ENCODE peak calls at places on chromosomes 7 and 10, in seven cellular contexts. H, L, E, F, R, U and X are unnamed samples.

GRCh38 chr7:18740579-18740988 is 245.0 kb downstream of the HDAC9 start:
- DNase-seq in H (no peak), L (no peak), R (no peak), E (no peak), F (no peak), U (no peak), X (no peak)

GRCh38 chr7:154744226-154744860 is 258.6 kb downstream of the PAXIP1 start:
- DNase-seq in U (no peak), E (peak), H (no peak), F (no peak), L (no peak), R (peak), X (no peak)

GRCh38 chr7:14424675-14425074 is 435.2 kb upstream of the ETV1 start:
- DNase-seq in F (no peak), L (peak), E (no peak), R (no peak), U (no peak), H (no peak), X (no peak)

GRCh38 chr7:143485500-143485899 is 7.8 kb downstream of the TAS2R41 start:
- DNase-seq in U (peak), F (no peak), L (peak), R (no peak), H (peak), E (no peak), X (peak)

GRCh38 chr7:77820967-77821366 is 22.4 kb downstream of the PHTF2 start:
- DNase-seq in H (no peak), R (no peak), F (no peak), L (no peak), U (no peak), E (no peak), X (no peak)

GRCh38 chr10:32983333-32983909 is 25.4 kb upstream of the ITGB1 start:
- DNase-seq in U (peak), H (peak), L (peak), F (peak), R (no peak), E (peak), X (peak)

GRCh38 chr7:100374601-100375000 is 1.3 kb downstream of the PILRA start:
- DNase-seq in L (no peak), F (no peak), R (no peak), U (no peak), E (no peak), H (no peak), X (no peak)

GRCh38 chr7:91657386-91658120 is 222.9 kb downstream of the MTERF1 start:
- DNase-seq in E (no peak), U (peak), R (peak), L (peak), H (peak), F (peak), X (peak)

GRCh38 chr7:94174956-94175355 is 170.8 kb upstream of the BET1 start:
- DNase-seq in R (no peak), H (no peak), E (no peak), L (no peak), F (no peak), U (no peak), X (no peak)

GRCh38 chr10:131282961-131283360 is 28.6 kb downstream of the TCERG1L start:
- DNase-seq in F (no peak), E (no peak), H (no peak), L (no peak), U (no peak), R (no peak), X (no peak)

GRCh38 chr7:98162758-98163157 is 48.5 kb upstream of the BHLHA15 start:
- DNase-seq in F (no peak), R (no peak), U (no peak), H (no peak), E (no peak), L (no peak), X (no peak)

GRCh38 chr7:36299882-36300341 is 89.8 kb upstream of the ANLN start:
- DNase-seq in R (peak), F (no peak), E (no peak), U (no peak), H (no peak), L (no peak), X (no peak)

GRCh38 chr7:71251706-71252105 is 119.8 kb downstream of the GALNT17 start:
- DNase-seq in L (no peak), U (no peak), F (no peak), H (no peak), R (no peak), E (peak), X (no peak)

GRCh38 chr7:137636376-137636775 is 210.4 kb downstream of the DGKI start:
- DNase-seq in U (no peak), E (no peak), R (no peak), F (no peak), H (no peak), L (peak), X (no peak)

GRCh38 chr7:38574121-38574520 is 57.1 kb downstream of the AMPH start:
- DNase-seq in U (peak), F (peak), H (peak), E (no peak), L (peak), R (no peak), X (no peak)

GRCh38 chr10:514137-514671 is 175.3 kb downstream of the DIP2C start:
- DNase-seq in E (no peak), H (no peak), L (no peak), U (no peak), F (no peak), R (no peak), X (no peak)

GRCh38 chr10:118488710-118489497 is 106.5 kb downstream of the PRLHR start:
- DNase-seq in H (no peak), U (no peak), R (no peak), L (peak), F (no peak), E (no peak), X (no peak)

GRCh38 chr7:133705596-133705995 is 421.5 kb upstream of the LRGUK start:
- DNase-seq in U (peak), E (no peak), F (peak), L (peak), H (peak), R (no peak), X (peak)

GRCh38 chr7:144048648-144049047 is at the start of gene OR2A5:
- DNase-seq in U (no peak), R (no peak), F (no peak), L (no peak), E (peak), H (no peak), X (no peak)

GRCh38 chr7:158820656-158821055 is 8.7 kb downstream of the ESYT2 start:
- DNase-seq in U (peak), L (peak), H (peak), F (no peak), E (no peak), R (no peak), X (peak)

GRCh38 chr10:123136806-123137642 is 1.3 kb downstream of the HMX3 start:
- DNase-seq in H (no peak), R (no peak), F (no peak), U (no peak), L (no peak), E (no peak), X (no peak)

GRCh38 chr10:71741671-71742070 is 22.1 kb upstream of the C10orf105 start:
- DNase-seq in H (no peak), U (no peak), F (no peak), L (no peak), E (no peak), R (no peak), X (no peak)

GRCh38 chr10:71744897-71745658 is 25.5 kb upstream of the C10orf105 start:
- DNase-seq in U (no peak), H (no peak), R (no peak), F (no peak), E (no peak), L (no peak), X (no peak)

GRCh38 chr10:71743866-71744265 is 24.3 kb upstream of the C10orf105 start:
- DNase-seq in E (no peak), U (no peak), L (no peak), R (no peak), H (no peak), F (no peak), X (no peak)

GRCh38 chr10:71742301-71743098 is 22.9 kb upstream of the C10orf105 start:
- DNase-seq in F (no peak), H (no peak), E (no peak), L (no peak), R (no peak), U (no peak), X (no peak)

GRCh38 chr10:71743099-71743838 is 23.7 kb upstream of the C10orf105 start:
- DNase-seq in R (no peak), H (no peak), E (no peak), L (no peak), F (no peak), U (no peak), X (no peak)
- H3K4me3 ChIP-seq in R (no peak), H (no peak), E (no peak), L (no peak), F (no peak), U (no peak), X (no peak)

GRCh38 chr7:116715087-116715486 is 43.1 kb downstream of the MET start:
- DNase-seq in U (no peak), L (peak), E (no peak), H (no peak), F (no peak), R (no peak), X (no peak)
- TF ChIP-seq CTCF in U (no peak), L (peak), E (no peak), H (peak), F (peak), R (no peak), X (peak)

GRCh38 chr10:133335238-133336122 is 1.2 kb downstream of the CALY start:
- DNase-seq in U (peak), F (peak), H (peak), E (peak), L (peak), R (no peak), X (peak)
- H3K4me3 ChIP-seq in U (peak), F (peak), H (peak), E (peak), L (peak), R (peak), X (peak)

DNA sequence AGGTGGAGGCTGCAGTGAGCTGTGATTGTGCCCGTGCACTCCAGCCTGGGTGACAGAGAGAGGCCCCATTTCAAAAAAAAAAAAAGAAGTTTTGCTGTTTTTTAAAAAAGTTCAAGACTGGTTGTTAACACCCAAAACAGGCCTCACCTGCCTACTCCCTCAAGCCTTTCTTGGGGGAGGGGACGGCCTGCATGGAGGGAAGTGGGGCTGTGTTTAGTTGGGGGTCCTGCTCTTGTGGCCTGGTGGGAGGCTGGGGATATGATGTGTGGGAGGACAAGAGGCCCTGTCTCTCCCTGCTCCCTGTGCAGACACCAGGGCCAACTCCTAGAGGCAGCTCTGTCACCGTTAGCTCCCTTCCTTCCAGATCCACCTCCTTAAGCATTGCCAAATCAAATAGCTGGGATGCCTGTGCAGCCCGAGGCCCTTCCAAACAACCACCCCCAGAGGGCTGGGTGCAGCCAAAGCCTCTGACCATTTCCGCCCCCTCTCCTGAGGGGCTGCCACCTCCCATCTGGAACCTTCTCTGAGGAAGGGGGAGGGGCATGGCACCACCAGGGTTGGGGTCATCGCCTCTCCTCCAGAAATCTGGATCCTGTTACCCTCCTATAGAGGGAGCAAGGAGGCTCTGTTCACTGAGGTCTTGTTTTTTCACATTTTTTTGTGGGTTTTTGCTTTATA is 32.9 kb upstream of the ANKRD2 start:
- DNase-seq in E (peak), U (peak), L (peak), F (peak), R (no peak), H (peak), X (peak)
- TF ChIP-seq CTCF in E (no peak), U (peak), L (peak), F (peak), R (peak), H (peak), X (peak)

DNA sequence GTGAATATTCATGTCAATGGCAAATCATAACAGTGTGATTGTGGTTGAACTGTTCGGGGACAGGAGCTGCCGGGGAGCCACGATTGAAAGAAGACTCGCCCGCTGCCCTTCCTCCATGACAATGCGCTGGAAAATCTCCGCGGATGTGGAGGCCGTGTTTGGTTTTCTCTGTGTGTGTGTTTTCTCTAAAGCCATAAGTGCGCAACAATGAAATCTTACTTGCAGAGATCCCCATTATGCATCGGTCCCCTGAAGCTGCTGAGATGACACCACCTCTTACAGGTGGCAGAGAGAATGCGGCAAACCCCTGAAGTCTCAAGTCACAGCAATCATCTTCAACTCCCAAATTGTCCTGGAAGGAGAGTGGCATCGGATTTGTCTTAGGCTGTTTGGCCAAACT is 442.3 kb upstream of the MKI67 start:
- DNase-seq in H (no peak), L (no peak), F (no peak), R (no peak), E (no peak), U (no peak), X (no peak)
- H3K4me3 ChIP-seq in H (no peak), L (no peak), F (no peak), R (no peak), E (no peak), U (no peak), X (no peak)

GRCh38 chr10:44807451-44807850 is 103.7 kb upstream of the TMEM72 start:
- DNase-seq in H (no peak), U (no peak), L (peak), E (no peak), F (no peak), R (no peak), X (peak)

GRCh38 chr10:44806895-44807294 is 104.2 kb upstream of the TMEM72 start:
- DNase-seq in H (no peak), F (no peak), L (no peak), U (no peak), R (no peak), E (no peak), X (no peak)

GRCh38 chr10:44811072-44811471 is 100.1 kb upstream of the TMEM72 start:
- DNase-seq in F (no peak), H (peak), E (no peak), R (no peak), L (no peak), U (peak), X (peak)

GRCh38 chr10:44813201-44813600 is 97.9 kb upstream of the TMEM72 start:
- DNase-seq in U (no peak), F (no peak), L (no peak), E (no peak), R (no peak), H (no peak), X (no peak)

DNA sequence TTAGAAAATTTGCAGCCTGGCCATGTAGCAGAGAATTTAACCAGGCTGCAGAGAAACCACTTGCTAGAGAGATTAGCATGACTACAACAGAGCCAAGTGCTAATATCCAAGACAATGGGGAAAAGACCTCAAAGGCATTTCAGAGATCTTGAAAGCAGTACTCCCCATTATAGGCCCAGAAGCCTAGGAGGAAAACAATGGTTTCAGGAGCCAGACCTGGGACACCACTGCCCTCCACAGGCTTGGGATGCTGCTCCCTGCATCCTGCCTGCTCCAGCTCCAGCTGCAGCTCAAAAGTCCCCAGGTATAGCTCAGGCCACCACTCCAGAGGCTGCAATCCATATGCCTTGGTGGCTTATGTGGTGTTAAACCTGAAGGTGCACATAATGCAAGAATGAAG is 101.5 kb upstream of the TMEM72 start:
- DNase-seq in R (no peak), L (peak), H (peak), F (peak), E (no peak), U (no peak), X (peak)
- TF ChIP-seq CTCF in R (peak), L (peak), H (peak), F (peak), E (no peak), U (peak), X (peak)

GRCh38 chr10:101725296-101725695 is 30.3 kb upstream of the FBXW4 start:
- DNase-seq in L (no peak), E (no peak), R (no peak), H (no peak), U (no peak), F (no peak), X (no peak)
- H3K4me3 ChIP-seq in L (no peak), E (no peak), R (no peak), H (no peak), U (no peak), F (no peak), X (no peak)

GRCh38 chr10:110810625-110811024 is 61.1 kb upstream of the PDCD4 start:
- DNase-seq in U (no peak), F (no peak), L (no peak), R (no peak), H (no peak), E (no peak), X (no peak)
- TF ChIP-seq CTCF in U (no peak), F (no peak), L (no peak), R (no peak), H (no peak), E (no peak), X (no peak)

GRCh38 chr10:8061274-8062211 is 7.1 kb downstream of the GATA3 start:
- DNase-seq in F (no peak), H (no peak), E (no peak), R (peak), L (no peak), U (peak), X (no peak)

GRCh38 chr10:8060010-8060703 is 5.7 kb downstream of the GATA3 start:
- DNase-seq in U (peak), E (peak), F (peak), H (no peak), R (no peak), L (no peak), X (no peak)

GRCh38 chr10:8059191-8059936 is 4.9 kb downstream of the GATA3 start:
- DNase-seq in F (no peak), U (no peak), H (no peak), R (no peak), L (no peak), E (no peak), X (no peak)

GRCh38 chr10:8058274-8059111 is 4.0 kb downstream of the GATA3 start:
- DNase-seq in U (no peak), F (no peak), L (no peak), R (no peak), E (no peak), H (no peak), X (no peak)

DNA sequence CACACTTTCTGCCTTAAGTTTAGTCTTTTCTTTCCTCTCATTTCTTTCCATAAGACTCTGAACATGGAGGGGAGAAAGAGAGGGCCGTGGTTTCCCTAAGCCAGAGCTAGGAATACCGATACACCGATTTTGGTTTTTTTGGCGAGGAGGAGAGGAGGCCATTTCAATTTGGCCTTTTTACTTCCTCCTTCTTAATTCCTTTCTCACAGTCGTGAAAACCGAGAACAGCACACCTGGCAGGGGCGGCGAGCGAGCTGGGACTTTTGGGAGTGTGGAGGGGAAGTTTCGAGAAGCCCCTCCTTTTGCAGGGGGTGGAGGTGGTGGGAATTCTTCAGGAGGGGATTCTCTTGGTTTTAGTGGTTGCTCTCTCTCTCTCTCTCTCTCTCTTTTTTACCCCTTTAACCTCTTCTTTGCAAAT is 6.2 kb downstream of the GATA3 start:
- DNase-seq in F (no peak), E (no peak), R (no peak), L (no peak), H (no peak), U (no peak), X (no peak)
- H3K4me3 ChIP-seq in F (no peak), E (no peak), R (no peak), L (no peak), H (no peak), U (no peak), X (no peak)